ENCODE peak calls at places on chromosome 7, in four cellular contexts. One of them, this sample, is unnamed.
A peak's percentile ranks its signal among the peaks of the same experiment; 100 is the strongest.

GRCh38 chr7:134750083-134751062 is 29.1 kb upstream of the CALD1 start:
- DNase-seq in cardiac muscle cell: peak; percentile 65
- DNase-seq in stomach: peak; percentile 43
- DNase-seq in naive thymus-derived CD4-positive, alpha-beta T cell: peak; percentile 49
- DNase-seq in this sample: no peak

GRCh38 chr7:25854608-25855497 is 297.1 kb upstream of the NFE2L3 start:
- DNase-seq in cardiac muscle cell: peak; percentile 78
- DNase-seq in stomach: no peak
- DNase-seq in naive thymus-derived CD4-positive, alpha-beta T cell: no peak
- DNase-seq in this sample: peak; percentile 99

GRCh38 chr7:155998766-155999630 is 186.7 kb upstream of the SHH start:
- DNase-seq in cardiac muscle cell: no peak
- DNase-seq in stomach: no peak
- DNase-seq in naive thymus-derived CD4-positive, alpha-beta T cell: no peak
- DNase-seq in this sample: no peak

GRCh38 chr7:16644624-16644986 is 949 bp downstream of the ANKMY2 start:
- DNase-seq in cardiac muscle cell: peak; percentile 47
- DNase-seq in stomach: peak; percentile 57
- DNase-seq in naive thymus-derived CD4-positive, alpha-beta T cell: peak; percentile 46
- DNase-seq in this sample: no peak

GRCh38 chr7:6395898-6396582 is 51.7 kb downstream of the DAGLB start:
- DNase-seq in cardiac muscle cell: no peak
- DNase-seq in stomach: no peak
- DNase-seq in naive thymus-derived CD4-positive, alpha-beta T cell: no peak
- DNase-seq in this sample: no peak

GRCh38 chr7:158355456-158356065 is 232.1 kb downstream of the PTPRN2 start:
- DNase-seq in cardiac muscle cell: no peak
- DNase-seq in stomach: no peak
- DNase-seq in naive thymus-derived CD4-positive, alpha-beta T cell: no peak
- DNase-seq in this sample: no peak

GRCh38 chr7:23467281-23467680 is 3.0 kb downstream of the IGF2BP3 start:
- DNase-seq in cardiac muscle cell: no peak
- DNase-seq in stomach: no peak
- DNase-seq in naive thymus-derived CD4-positive, alpha-beta T cell: no peak
- DNase-seq in this sample: no peak

GRCh38 chr7:66353547-66353946 is 148.4 kb downstream of the TPST1 start:
- DNase-seq in cardiac muscle cell: peak; percentile 92
- DNase-seq in stomach: no peak
- DNase-seq in naive thymus-derived CD4-positive, alpha-beta T cell: no peak
- DNase-seq in this sample: no peak

DNA sequence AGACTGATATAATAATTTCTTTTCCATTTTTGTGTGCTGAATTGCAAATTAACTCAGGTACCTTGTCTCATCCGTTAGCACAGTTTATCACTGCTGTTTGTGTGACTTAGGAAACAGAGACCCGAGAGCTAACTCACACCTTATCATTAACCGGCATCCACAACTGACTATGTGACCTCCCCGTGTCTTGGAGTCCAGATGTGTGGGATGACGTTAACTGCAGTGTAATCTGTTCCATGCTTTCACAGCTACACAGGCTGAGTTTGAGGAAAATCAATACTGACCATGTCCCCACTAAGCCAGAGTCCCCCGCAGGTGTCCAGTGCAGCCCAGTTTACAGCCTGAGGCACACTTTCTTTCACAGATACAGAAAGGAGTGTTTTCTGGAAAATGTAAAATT is 154.7 kb downstream of the COBL start:
- DNase-seq in cardiac muscle cell: no peak
- DNase-seq in stomach: no peak
- DNase-seq in naive thymus-derived CD4-positive, alpha-beta T cell: no peak
- DNase-seq in this sample: no peak
- H3K27ac ChIP-seq in cardiac muscle cell: no peak overlapping the region
- H3K27ac ChIP-seq in stomach: no peak overlapping the region
- H3K27ac ChIP-seq in naive thymus-derived CD4-positive, alpha-beta T cell: no peak overlapping the region
- H3K27ac ChIP-seq in this sample: no peak overlapping the region

DNA sequence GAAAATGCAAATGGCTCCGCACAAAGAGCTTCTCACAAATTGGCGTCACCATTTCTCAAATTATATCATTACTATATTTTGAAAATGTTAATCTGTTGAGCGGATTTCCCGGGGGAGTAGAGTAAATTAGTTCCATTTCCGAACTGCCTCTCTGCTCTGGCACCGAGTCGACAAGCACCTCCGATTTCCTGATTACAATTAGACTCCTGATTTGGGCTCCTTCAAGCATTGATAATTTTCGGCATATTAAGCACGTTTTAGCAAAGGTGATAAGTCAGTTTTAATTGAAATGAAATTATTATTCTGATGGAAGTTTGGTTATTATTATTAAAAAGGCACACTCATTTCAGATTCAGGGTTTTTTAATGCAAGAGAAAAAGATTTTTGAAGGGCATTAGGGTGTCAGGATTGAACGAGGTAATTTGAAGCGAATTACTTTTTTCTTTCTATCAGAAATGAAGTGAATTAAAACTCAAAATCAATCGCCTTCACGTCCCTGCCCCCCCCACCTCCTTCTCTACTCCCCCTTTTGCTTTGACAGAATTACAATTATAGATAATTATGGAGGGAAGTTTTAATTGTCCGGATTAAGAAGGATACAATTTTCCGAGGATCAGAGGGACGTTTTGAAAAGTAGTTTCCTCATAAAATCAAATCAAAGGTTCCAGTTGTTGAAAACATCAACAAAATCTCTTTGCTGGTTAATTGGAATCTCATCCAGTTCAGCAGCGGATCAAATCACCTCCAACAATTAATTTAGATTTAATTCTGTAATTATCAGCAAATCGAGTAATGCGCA is 3.9 kb upstream of the UNCX start:
- DNase-seq in cardiac muscle cell: no peak
- DNase-seq in stomach: no peak
- DNase-seq in naive thymus-derived CD4-positive, alpha-beta T cell: no peak
- DNase-seq in this sample: no peak
- H3K27me3 ChIP-seq in cardiac muscle cell: peaks cover 100% of the 10 kb centered on the region
- H3K27me3 ChIP-seq in stomach: peaks cover 63% of the 10 kb centered on the region
- H3K27me3 ChIP-seq in naive thymus-derived CD4-positive, alpha-beta T cell: peaks cover 54% of the 10 kb centered on the region
- H3K27me3 ChIP-seq in this sample: peaks cover 80% of the 10 kb centered on the region

GRCh38 chr7:38306136-38306535 is 32.7 kb upstream of the TARP start:
- DNase-seq in cardiac muscle cell: no peak
- DNase-seq in stomach: no peak
- DNase-seq in naive thymus-derived CD4-positive, alpha-beta T cell: no peak
- DNase-seq in this sample: no peak

GRCh38 chr7:38306914-38307313 is 33.5 kb upstream of the TARP start:
- DNase-seq in cardiac muscle cell: no peak
- DNase-seq in stomach: no peak
- DNase-seq in naive thymus-derived CD4-positive, alpha-beta T cell: no peak
- DNase-seq in this sample: no peak

GRCh38 chr7:38310601-38311057 is 37.2 kb upstream of the TARP start:
- DNase-seq in cardiac muscle cell: peak; percentile 70
- DNase-seq in stomach: peak; percentile 31
- DNase-seq in naive thymus-derived CD4-positive, alpha-beta T cell: no peak
- DNase-seq in this sample: no peak

GRCh38 chr7:38309555-38309954 is 36.1 kb upstream of the TARP start:
- DNase-seq in cardiac muscle cell: no peak
- DNase-seq in stomach: no peak
- DNase-seq in naive thymus-derived CD4-positive, alpha-beta T cell: no peak
- DNase-seq in this sample: no peak

GRCh38 chr7:38307640-38308039 is 34.2 kb upstream of the TARP start:
- DNase-seq in cardiac muscle cell: no peak
- DNase-seq in stomach: no peak
- DNase-seq in naive thymus-derived CD4-positive, alpha-beta T cell: no peak
- DNase-seq in this sample: no peak
- H3K27ac ChIP-seq in cardiac muscle cell: no peak overlapping the region
- H3K27ac ChIP-seq in stomach: no peak overlapping the region
- H3K27ac ChIP-seq in naive thymus-derived CD4-positive, alpha-beta T cell: no peak overlapping the region
- H3K27ac ChIP-seq in this sample: no peak overlapping the region

DNA sequence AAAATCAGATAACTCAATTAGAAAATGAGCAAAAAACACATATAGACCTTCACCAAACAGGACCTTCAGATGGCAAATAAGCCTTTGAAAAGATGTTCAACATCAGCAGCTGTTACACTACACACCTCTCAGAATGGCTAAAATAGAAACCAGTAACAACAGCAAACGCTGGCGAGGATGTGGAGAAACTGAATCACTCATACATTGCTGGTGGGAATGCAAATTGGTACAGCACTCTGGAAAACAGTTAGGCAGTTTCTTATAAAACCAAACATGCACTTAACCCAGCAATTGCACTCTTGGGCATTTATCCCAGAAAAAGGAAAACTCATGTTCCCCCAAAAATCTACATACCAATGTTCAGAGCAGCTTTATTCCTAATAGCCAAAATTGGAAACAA is 37.7 kb upstream of the SMARCD3 start:
- DNase-seq in cardiac muscle cell: no peak
- DNase-seq in stomach: no peak
- DNase-seq in naive thymus-derived CD4-positive, alpha-beta T cell: no peak
- DNase-seq in this sample: no peak
- H3K27me3 ChIP-seq in cardiac muscle cell: no peaks in the 10 kb centered on the region
- H3K27me3 ChIP-seq in stomach: no peaks in the 10 kb centered on the region
- H3K27me3 ChIP-seq in naive thymus-derived CD4-positive, alpha-beta T cell: no peaks in the 10 kb centered on the region
- H3K27me3 ChIP-seq in this sample: peaks cover 43% of the 10 kb centered on the region

GRCh38 chr7:55536619-55537457 is 35.5 kb downstream of the VOPP1 start:
- DNase-seq in cardiac muscle cell: no peak
- DNase-seq in stomach: no peak
- DNase-seq in naive thymus-derived CD4-positive, alpha-beta T cell: no peak
- DNase-seq in this sample: no peak

GRCh38 chr7:55537458-55537825 is 34.9 kb downstream of the VOPP1 start:
- DNase-seq in cardiac muscle cell: no peak
- DNase-seq in stomach: no peak
- DNase-seq in naive thymus-derived CD4-positive, alpha-beta T cell: no peak
- DNase-seq in this sample: no peak

GRCh38 chr7:55534916-55535636 is 37.2 kb downstream of the VOPP1 start:
- DNase-seq in cardiac muscle cell: no peak
- DNase-seq in stomach: no peak
- DNase-seq in naive thymus-derived CD4-positive, alpha-beta T cell: no peak
- DNase-seq in this sample: no peak

GRCh38 chr7:55534262-55534915 is 37.9 kb downstream of the VOPP1 start:
- DNase-seq in cardiac muscle cell: peak; percentile 45
- DNase-seq in stomach: no peak
- DNase-seq in naive thymus-derived CD4-positive, alpha-beta T cell: no peak
- DNase-seq in this sample: no peak

GRCh38 chr7:55535637-55536016 is 36.7 kb downstream of the VOPP1 start:
- DNase-seq in cardiac muscle cell: no peak
- DNase-seq in stomach: no peak
- DNase-seq in naive thymus-derived CD4-positive, alpha-beta T cell: no peak
- DNase-seq in this sample: no peak
- H3K27ac ChIP-seq in cardiac muscle cell: no peak overlapping the region
- H3K27ac ChIP-seq in stomach: peak overlapping the region; percentile 39
- H3K27ac ChIP-seq in naive thymus-derived CD4-positive, alpha-beta T cell: no peak overlapping the region
- H3K27ac ChIP-seq in this sample: no peak overlapping the region

DNA sequence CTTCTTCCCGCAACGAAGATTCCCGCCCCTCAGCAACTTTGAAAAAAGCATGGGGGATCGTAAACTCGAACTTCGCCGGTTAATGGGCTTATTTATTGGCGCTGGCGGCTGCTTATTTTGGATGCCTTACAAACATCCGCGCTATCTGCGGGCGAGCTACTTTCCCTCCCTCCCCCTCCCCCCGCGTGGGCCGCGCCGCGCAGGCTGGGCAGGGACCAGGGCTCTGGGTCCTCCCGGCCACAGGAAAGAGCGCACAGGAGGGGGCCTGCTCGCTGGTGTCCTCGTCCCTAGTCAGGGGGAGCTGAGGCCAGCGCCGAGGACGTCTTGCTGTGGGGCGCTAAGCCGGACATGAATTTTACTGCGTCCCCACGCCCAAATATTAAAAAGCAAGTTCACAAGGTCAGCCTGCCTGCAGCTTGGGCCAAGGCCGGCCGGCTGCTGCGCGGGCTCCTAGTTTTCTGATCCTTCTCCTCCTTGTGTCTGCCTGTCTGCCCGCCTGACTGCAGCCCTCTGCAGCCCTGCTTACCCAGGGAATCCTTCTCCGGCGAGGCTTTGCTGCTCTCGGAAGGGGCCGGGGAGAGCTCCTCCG is 1.2 kb downstream of the HOXA10 start:
- DNase-seq in cardiac muscle cell: no peak
- DNase-seq in stomach: peak; percentile 20
- DNase-seq in naive thymus-derived CD4-positive, alpha-beta T cell: no peak
- DNase-seq in this sample: no peak
- H3K27me3 ChIP-seq in cardiac muscle cell: peaks cover 100% of the 10 kb centered on the region
- H3K27me3 ChIP-seq in stomach: peaks cover 57% of the 10 kb centered on the region
- H3K27me3 ChIP-seq in naive thymus-derived CD4-positive, alpha-beta T cell: peaks cover 65% of the 10 kb centered on the region
- H3K27me3 ChIP-seq in this sample: peaks cover 91% of the 10 kb centered on the region

This sample was measured in AG04450.